ENCODE peak calls at places on chromosomes 4 and X, in five cellular contexts. G is K562, Q is SK-N-SH, T is GM12878, U is HepG2. P is an unnamed sample.

GRCh38 chr4:48943387-48943786 is 36.8 kb upstream of the OCIAD2 start:
- DNase-seq in G (peak), Q (no peak), U (peak), T (no peak), P (no peak)

GRCh38 chr4:12827966-12828365 is 656.2 kb downstream of the RAB28 start:
- DNase-seq in Q (no peak), T (no peak), U (no peak), G (no peak), P (no peak)

GRCh38 chr4:142202404-142203332 is 566.3 kb downstream of the IL15 start:
- DNase-seq in T (peak), U (no peak), G (no peak), Q (no peak), P (no peak)

GRCh38 chrX:119132961-119133360 is 5.3 kb upstream of the KIAA1210 start:
- DNase-seq in Q (no peak), G (no peak), T (no peak), U (no peak), P (no peak)

GRCh38 chrX:41377624-41378023 is 43.7 kb downstream of the DDX3X start:
- DNase-seq in G (no peak), T (no peak), U (no peak), Q (no peak), P (no peak)

GRCh38 chrX:150365953-150366911 is 3.1 kb downstream of the MAMLD1 start:
- DNase-seq in U (no peak), T (no peak), G (peak), Q (no peak), P (peak)

GRCh38 chr4:7719354-7720174 is 220.1 kb downstream of the AFAP1 start:
- DNase-seq in G (peak), T (no peak), Q (peak), U (peak), P (no peak)

GRCh38 chr4:186736466-186736865 is 12.8 kb upstream of the FAT1 start:
- DNase-seq in U (no peak), T (no peak), G (no peak), Q (no peak), P (no peak)

GRCh38 chrX:150536455-150537116 is 31.8 kb upstream of the MTM1 start:
- DNase-seq in Q (no peak), G (peak), T (no peak), U (no peak), P (no peak)

GRCh38 chr4:74018771-74019170 is 19.7 kb downstream of the CXCL3 start:
- DNase-seq in T (no peak), Q (no peak), U (no peak), G (no peak), P (peak)

GRCh38 chr4:149796381-149796780 is 19.3 kb downstream of the IQCM start:
- DNase-seq in T (no peak), Q (no peak), U (no peak), G (no peak), P (no peak)

GRCh38 chrX:15947648-15948317 is 93.2 kb upstream of the AP1S2 start:
- DNase-seq in Q (no peak), G (peak), U (no peak), T (no peak), P (peak)

GRCh38 chr4:138222041-138222440 is 20.1 kb downstream of the SLC7A11 start:
- DNase-seq in G (no peak), T (no peak), Q (no peak), U (no peak), P (peak)

GRCh38 chr4:158071931-158072330 is 100.9 kb downstream of the GASK1B start:
- DNase-seq in Q (no peak), G (no peak), T (no peak), U (no peak), P (no peak)

GRCh38 chr4:89757154-89757723 is 79.7 kb downstream of the SNCA start:
- DNase-seq in U (no peak), Q (peak), G (no peak), T (no peak), P (no peak)

GRCh38 chr4:8013976-8014726 is 74.5 kb upstream of the AFAP1 start:
- DNase-seq in Q (no peak), U (no peak), G (no peak), T (no peak), P (no peak)

GRCh38 chrX:154401918-154402621 is 3.9 kb downstream of the RPL10 start:
- DNase-seq in Q (no peak), U (no peak), G (no peak), T (no peak), P (peak)

GRCh38 chr4:137659431-137659830 is 127.1 kb upstream of the PCDH18 start:
- DNase-seq in Q (no peak), U (no peak), G (no peak), T (no peak), P (peak)

GRCh38 chrX:44183329-44183728 is 160.1 kb downstream of the EFHC2 start:
- DNase-seq in U (no peak), T (no peak), G (no peak), Q (no peak), P (no peak)

GRCh38 chr4:3486556-3487270 is 23.6 kb downstream of the DOK7 start:
- DNase-seq in G (no peak), Q (peak), U (no peak), T (no peak), P (no peak)

GRCh38 chrX:119758682-119759332 is 419 bp downstream of the SOWAHD start:
- DNase-seq in U (no peak), T (no peak), G (peak), Q (peak), P (no peak)

GRCh38 chr4:5839751-5840674 is 52.9 kb downstream of the CRMP1 start:
- DNase-seq in Q (no peak), T (no peak), U (no peak), G (no peak), P (no peak)

GRCh38 chr4:6405417-6405747 is 67.0 kb downstream of the PPP2R2C start:
- DNase-seq in T (no peak), Q (peak), U (no peak), G (no peak), P (no peak)

GRCh38 chr4:181784881-181785280 is 458.3 kb upstream of the TENM3 start:
- DNase-seq in Q (no peak), T (no peak), U (no peak), G (no peak), P (no peak)

GRCh38 chrX:120468825-120469525 is at the start of gene LAMP2:
- DNase-seq in T (peak), G (peak), U (peak), Q (peak), P (peak)

GRCh38 chr4:94559351-94559806 is 107.6 kb downstream of the PDLIM5 start:
- DNase-seq in T (no peak), U (no peak), Q (no peak), G (no peak), P (peak)

GRCh38 chr4:120348521-120348920 is 281.9 kb upstream of the MAD2L1 start:
- DNase-seq in T (no peak), G (no peak), U (no peak), Q (no peak), P (no peak)

GRCh38 chr4:85381968-85382367 is 93.0 kb upstream of the ARHGAP24 start:
- DNase-seq in G (no peak), T (no peak), U (no peak), Q (no peak), P (no peak)

GRCh38 chrX:131792789-131793462 is 230.2 kb upstream of the STK26 start:
- DNase-seq in T (peak), G (no peak), U (no peak), Q (peak), P (peak)

GRCh38 chr4:71765349-71765748 is 18.5 kb downstream of the GC start:
- DNase-seq in G (no peak), U (no peak), Q (no peak), T (no peak), P (peak)

GRCh38 chr4:100738388-100739165 is 220.8 kb upstream of the EMCN start:
- DNase-seq in T (no peak), Q (no peak), U (no peak), G (no peak), P (peak)

GRCh38 chr4:100742045-100742444 is 224.2 kb upstream of the EMCN start:
- DNase-seq in U (peak), Q (peak), G (no peak), T (no peak), P (peak)

GRCh38 chr4:100736651-100737450 is 219.0 kb upstream of the EMCN start:
- DNase-seq in U (no peak), G (no peak), T (no peak), Q (no peak), P (peak)
- TF ChIP-seq MXI1 in U (no peak), G (no peak), T (no peak), Q (no peak), P (no peak)

GRCh38 chr4:132767901-132768300 is 381.2 kb upstream of the PCDH10 start:
- DNase-seq in U (no peak), T (no peak), Q (no peak), G (no peak), P (no peak)

DNA sequence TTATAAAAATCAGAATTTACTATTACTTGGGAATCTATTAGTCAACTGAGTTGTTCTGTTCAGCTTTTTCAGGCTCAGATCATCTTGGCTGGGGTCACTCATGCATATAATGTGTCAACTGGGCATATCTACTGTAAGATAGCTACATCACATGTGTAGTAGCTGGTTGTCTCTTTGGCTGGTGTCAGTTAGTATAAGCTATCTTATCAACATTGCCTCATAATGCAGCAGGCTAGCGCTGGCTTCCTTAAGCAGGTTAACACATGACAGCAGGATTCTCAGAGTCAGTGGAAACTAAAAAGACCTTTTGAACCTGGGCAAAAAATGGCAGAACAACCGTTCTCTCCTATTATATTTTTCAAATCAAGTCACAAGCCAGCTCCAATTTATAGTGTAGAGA is 378.3 kb upstream of the PCDH10 start:
- DNase-seq in G (no peak), T (no peak), U (no peak), Q (no peak), P (no peak)
- TF ChIP-seq MXI1 in G (no peak), T (no peak), U (no peak), Q (no peak), P (no peak)

GRCh38 chrX:17588303-17588702 is 149.0 kb upstream of the SCML1 start:
- DNase-seq in U (no peak), T (no peak), Q (no peak), G (no peak), P (no peak)

GRCh38 chrX:17595456-17596035 is 141.7 kb upstream of the SCML1 start:
- DNase-seq in Q (no peak), G (no peak), T (no peak), U (no peak), P (peak)

GRCh38 chrX:17590892-17591740 is 146.2 kb upstream of the SCML1 start:
- DNase-seq in G (peak), U (peak), T (no peak), Q (peak), P (peak)

GRCh38 chrX:17592117-17592516 is 145.2 kb upstream of the SCML1 start:
- DNase-seq in U (no peak), T (no peak), Q (no peak), G (no peak), P (peak)

GRCh38 chrX:17591741-17592110 is 145.6 kb upstream of the SCML1 start:
- DNase-seq in Q (no peak), U (no peak), T (no peak), G (no peak), P (peak)
- TF ChIP-seq MXI1 in Q (no peak), U (no peak), T (no peak), G (no peak), P (no peak)

DNA sequence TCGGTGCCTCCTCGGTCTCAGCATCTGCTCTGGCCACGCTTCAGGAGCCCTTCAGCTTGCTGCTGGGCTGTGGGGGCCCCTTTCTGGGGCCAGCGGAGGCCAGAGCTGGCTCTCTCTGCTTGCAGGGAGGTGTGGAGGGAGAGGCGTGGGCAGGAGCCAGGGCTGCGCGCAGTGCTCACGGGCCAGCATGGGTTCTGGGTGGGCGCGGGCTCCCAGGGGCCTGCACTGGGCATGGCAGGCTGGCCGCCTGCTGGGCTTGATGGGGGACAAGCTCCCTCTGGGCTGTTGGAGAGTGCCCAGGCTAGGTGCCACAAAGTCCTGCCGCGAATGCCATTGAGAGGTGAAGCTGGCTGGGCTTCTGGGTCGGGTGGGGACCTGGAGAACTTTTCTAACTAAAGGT is 57.3 kb upstream of the AGA start:
- DNase-seq in Q (no peak), T (no peak), G (no peak), U (no peak), P (no peak)
- TF ChIP-seq MXI1 in Q (no peak), T (no peak), G (no peak), U (no peak), P (no peak)

GRCh38 chr4:96599752-96600151 is 759.9 kb downstream of the PDHA2 start:
- DNase-seq in G (no peak), T (no peak), U (no peak), Q (no peak), P (no peak)

GRCh38 chr4:96593422-96593821 is 753.5 kb downstream of the PDHA2 start:
- DNase-seq in G (no peak), U (peak), T (no peak), Q (no peak), P (no peak)

GRCh38 chr4:96603635-96604034 is 763.7 kb downstream of the PDHA2 start:
- DNase-seq in T (no peak), Q (peak), G (no peak), U (no peak), P (no peak)

GRCh38 chr4:96602661-96603060 is 762.8 kb downstream of the PDHA2 start:
- DNase-seq in T (no peak), G (no peak), Q (no peak), U (no peak), P (no peak)

DNA sequence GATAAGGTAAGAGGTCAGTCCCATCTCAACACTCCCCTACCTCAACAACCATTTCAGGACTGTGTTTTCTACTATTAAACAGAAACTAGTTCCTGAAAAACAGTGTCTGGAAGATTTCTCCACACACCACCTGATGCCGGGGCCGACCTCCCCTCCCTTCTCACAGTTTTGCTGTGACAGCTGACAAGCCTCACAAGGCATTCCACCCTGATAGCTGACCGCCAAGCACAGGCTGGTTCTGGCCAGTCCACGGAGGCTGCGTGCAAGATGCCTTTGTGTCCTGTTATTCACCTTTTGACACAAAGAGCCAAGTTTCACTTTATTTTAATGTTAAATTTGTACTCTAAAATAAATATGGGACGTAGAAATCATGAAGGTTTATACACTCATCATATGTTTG is 758.6 kb downstream of the PDHA2 start:
- DNase-seq in Q (no peak), U (no peak), T (no peak), G (no peak), P (no peak)
- TF ChIP-seq MXI1 in Q (no peak), U (no peak), T (no peak), G (no peak), P (no peak)

GRCh38 chr4:80112236-80112635 is 39.2 kb upstream of the ANTXR2 start:
- DNase-seq in T (no peak), U (no peak), Q (no peak), G (no peak), P (peak)
- TF ChIP-seq MXI1 in T (no peak), U (no peak), Q (no peak), G (no peak), P (no peak)

DNA sequence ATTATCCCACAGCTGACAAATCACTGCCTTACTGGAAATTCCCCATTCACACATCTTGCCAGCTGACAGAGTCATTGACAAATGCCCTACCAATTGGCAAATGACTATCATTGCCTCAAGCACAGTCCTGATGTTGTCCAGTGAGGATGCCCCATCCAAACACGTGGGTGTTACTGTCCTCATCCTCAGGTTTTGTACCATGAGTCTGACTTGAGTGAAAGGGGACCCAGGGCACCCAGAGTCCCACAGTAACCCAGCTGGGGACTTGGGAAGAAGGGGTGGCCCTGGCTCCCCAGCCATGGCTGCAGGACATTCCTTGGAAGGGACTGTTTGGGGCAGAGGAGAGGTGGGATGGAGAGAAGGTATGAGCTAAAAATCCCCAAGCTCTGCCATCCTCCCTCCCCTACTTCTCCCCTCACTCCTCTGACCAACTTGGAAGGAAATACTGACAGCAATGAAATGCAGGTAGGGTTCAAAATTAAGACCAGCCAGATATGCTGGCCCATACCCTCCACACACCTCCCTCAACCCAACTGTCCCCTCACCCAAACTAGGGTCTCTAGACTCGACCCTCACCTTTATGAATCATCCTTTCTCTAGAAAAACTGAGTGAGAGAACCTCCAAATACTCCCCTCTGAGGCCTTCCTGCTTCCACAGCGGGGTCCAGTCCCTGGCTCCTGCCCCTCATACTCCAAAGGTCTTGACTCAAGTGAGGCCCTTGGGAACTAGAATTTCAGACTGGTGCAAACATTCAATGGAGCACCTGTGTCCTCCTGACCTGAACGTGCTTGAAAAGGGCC is 5.1 kb downstream of the TIMP1 start:
- DNase-seq in Q (no peak), U (no peak), G (no peak), T (no peak), P (peak)
- TF ChIP-seq MXI1 in Q (no peak), U (no peak), G (no peak), T (no peak), P (no peak)

GRCh38 chr4:21763865-21764264 is 184.7 kb downstream of the KCNIP4 start:
- DNase-seq in G (no peak), Q (peak), T (no peak), U (no peak), P (no peak)

GRCh38 chr4:21768349-21769310 is 179.9 kb downstream of the KCNIP4 start:
- DNase-seq in T (no peak), U (peak), G (peak), Q (peak), P (peak)

GRCh38 chr4:21769404-21770147 is 179.0 kb downstream of the KCNIP4 start:
- DNase-seq in T (no peak), Q (no peak), U (no peak), G (no peak), P (peak)

GRCh38 chr4:21765810-21766407 is 182.7 kb downstream of the KCNIP4 start:
- DNase-seq in Q (peak), T (no peak), U (peak), G (peak), P (peak)
- TF ChIP-seq MXI1 in Q (no peak), T (no peak), U (no peak), G (no peak), P (no peak)

GRCh38 chr4:153776601-153777000 is 12.3 kb downstream of the SFRP2 start:
- DNase-seq in T (no peak), U (no peak), Q (no peak), G (no peak), P (no peak)

GRCh38 chr4:153777421-153777820 is 11.5 kb downstream of the SFRP2 start:
- DNase-seq in T (no peak), G (no peak), U (no peak), Q (no peak), P (no peak)

GRCh38 chr4:153780221-153780620 is 8.7 kb downstream of the SFRP2 start:
- DNase-seq in G (no peak), Q (no peak), U (no peak), T (no peak), P (no peak)

GRCh38 chr4:153780876-153781275 is 8.0 kb downstream of the SFRP2 start:
- DNase-seq in G (no peak), Q (no peak), U (no peak), T (peak), P (no peak)

GRCh38 chr4:153778383-153778782 is 10.5 kb downstream of the SFRP2 start:
- DNase-seq in G (no peak), Q (no peak), T (no peak), U (no peak), P (no peak)
- TF ChIP-seq MXI1 in G (no peak), Q (no peak), T (no peak), U (no peak), P (no peak)